ENCODE peak calls at places on chromosomes 2 and 18, in nine cellular contexts. U is OCI-LY7, J is IMR-90, G is SK-N-SH, Z is A673, A is A549, F is sigmoid colon, P is esophagus squamous epithelium, E is upper lobe of right lung. Q is an unnamed sample.

GRCh38 chr2:159094173-159094737 is 125.8 kb downstream of the TANC1 start:
- DNase-seq in U (no peak), J (peak; percentile 68), G (no peak), Z (no peak), A (no peak), F (peak; percentile 88), P (no peak), E (peak; percentile 65), Q (no peak)

GRCh38 chr2:97868986-97869721 is 126.6 kb downstream of the TMEM131 start:
- DNase-seq in U (no peak), J (peak; percentile 94), G (no peak), Z (peak; percentile 31), A (peak; percentile 85), F (no peak), P (no peak), E (no peak), Q (peak; percentile 86)

GRCh38 chr2:60167089-60167488 is 386.4 kb downstream of the BCL11A start:
- DNase-seq in U (no peak), J (no peak), G (no peak), Z (peak; percentile 1), A (no peak), F (no peak), P (no peak), E (no peak), Q (no peak)

GRCh38 chr2:67036446-67036845 is 360.7 kb upstream of the ETAA1 start:
- DNase-seq in U (no peak), J (peak; percentile 36), G (no peak), Z (no peak), A (no peak), F (no peak), P (no peak), E (no peak), Q (no peak)

GRCh38 chr2:218394298-218395089 is 5.2 kb upstream of the CTDSP1 start:
- DNase-seq in U (no peak), J (no peak), G (peak; percentile 16), Z (no peak), A (no peak), F (peak; percentile 76), P (no peak), E (no peak), Q (peak; percentile 63)

GRCh38 chr2:69211111-69211510 is 175.9 kb downstream of the GFPT1 start:
- DNase-seq in U (no peak), J (no peak), G (no peak), Z (no peak), A (no peak), F (no peak), P (no peak), E (no peak), Q (no peak)

GRCh38 chr2:189092936-189093335 is 86.6 kb downstream of the COL5A2 start:
- DNase-seq in U (no peak), J (peak; percentile 75), G (no peak), Z (no peak), A (no peak), F (peak; percentile 78), P (no peak), E (no peak), Q (peak; percentile 38)

GRCh38 chr2:1653956-1654695 is 90.2 kb downstream of the PXDN start:
- DNase-seq in U (no peak), J (peak; percentile 87), G (no peak), Z (no peak), A (no peak), F (no peak), P (no peak), E (no peak), Q (no peak)

GRCh38 chr2:47541848-47542450 is 139.0 kb downstream of the MSH2 start:
- DNase-seq in U (no peak), J (peak; percentile 18), G (no peak), Z (no peak), A (no peak), F (peak; percentile 41), P (no peak), E (peak; percentile 20), Q (no peak)

GRCh38 chr18:22189431-22189830 is 20.0 kb downstream of the GATA6 start:
- DNase-seq in U (no peak), J (no peak), G (no peak), Z (no peak), A (no peak), F (no peak), P (no peak), E (no peak), Q (no peak)

GRCh38 chr2:217552081-217552480 is 450.7 kb downstream of the TNS1 start:
- DNase-seq in U (no peak), J (no peak), G (no peak), Z (no peak), A (no peak), F (no peak), P (no peak), E (no peak), Q (no peak)

GRCh38 chr2:16374671-16375070 is 291.0 kb downstream of the CYRIA start:
- DNase-seq in U (no peak), J (no peak), G (no peak), Z (no peak), A (no peak), F (no peak), P (no peak), E (no peak), Q (no peak)

GRCh38 chr2:74197049-74197448 is 1.4 kb upstream of the MTHFD2 start:
- DNase-seq in U (no peak), J (no peak), G (no peak), Z (no peak), A (no peak), F (no peak), P (no peak), E (no peak), Q (no peak)

DNA sequence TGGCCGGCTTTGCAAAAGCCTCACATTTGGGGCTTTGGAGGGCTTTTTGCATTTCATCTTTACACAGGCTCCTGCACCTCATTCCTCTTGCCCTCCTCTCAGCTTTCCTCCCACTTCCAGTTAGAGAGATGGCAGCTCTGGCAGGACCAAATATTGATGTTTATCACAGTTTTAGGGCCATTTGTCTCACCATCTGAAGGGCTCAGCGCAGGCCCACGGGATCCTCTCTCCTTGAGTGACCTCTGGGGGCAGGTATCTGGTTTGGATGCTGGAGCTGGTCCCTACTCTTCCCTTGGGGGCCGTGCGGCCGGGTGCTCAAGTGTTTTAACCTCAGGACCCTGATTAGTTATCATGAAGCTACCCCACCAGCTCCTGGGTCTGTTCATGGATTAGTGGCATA is 19.9 kb downstream of the ATOH8 start:
- DNase-seq in U (no peak), J (no peak), G (peak; percentile 64), Z (no peak), A (no peak), F (no peak), P (no peak), E (no peak), Q (no peak)
- H3K27ac ChIP-seq in U (no peak overlapping the region), J (peak overlapping the region; percentile 88), G (peak overlapping the region; percentile 99), Z (peak overlapping the region; percentile 80), A (peak overlapping the region; percentile 82), F (peak overlapping the region; percentile 94), P (peak overlapping the region; percentile 57), E (peak overlapping the region; percentile 71), Q (peak overlapping the region; percentile 98)

GRCh38 chr2:19868224-19868623 is 33.6 kb downstream of the TTC32 start:
- DNase-seq in U (no peak), J (no peak), G (no peak), Z (no peak), A (no peak), F (no peak), P (no peak), E (no peak), Q (no peak)
- H3K4me3 ChIP-seq in U (no peak overlapping the region), J (no peak overlapping the region), G (no peak overlapping the region), Z (peak overlapping the region; percentile 35), A (no peak overlapping the region), F (peak overlapping the region; percentile 40), P (peak overlapping the region; percentile 25), E (peak overlapping the region; percentile 52), Q (peak overlapping the region; percentile 58)

DNA sequence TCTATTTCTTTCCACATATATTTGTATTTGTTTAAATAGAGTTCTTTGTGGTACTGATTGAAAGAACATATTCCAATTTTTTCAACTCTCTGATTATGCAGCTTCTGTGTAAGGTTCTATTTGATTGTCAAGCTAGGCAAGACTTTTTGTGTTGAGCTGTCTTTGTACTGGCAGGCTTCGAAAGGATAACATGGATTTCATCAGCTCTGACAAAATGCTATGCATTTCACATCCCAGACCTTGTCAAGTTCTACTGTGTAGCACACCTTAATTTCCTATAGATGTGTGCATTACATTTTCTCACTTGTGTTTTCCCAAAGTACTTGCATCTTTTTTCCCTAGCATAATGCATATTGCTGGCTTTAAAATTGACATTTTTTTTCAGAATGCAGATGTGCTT is 555.0 kb upstream of the GYPC start:
- DNase-seq in U (no peak), J (no peak), G (no peak), Z (no peak), A (no peak), F (no peak), P (no peak), E (no peak), Q (no peak)
- H3K9me3 ChIP-seq in U (no peaks in the 10 kb centered on the region), J (peaks cover 6% of the 10 kb centered on the region), G (no peaks in the 10 kb centered on the region), Z (peaks cover 7% of the 10 kb centered on the region), A (no peaks in the 10 kb centered on the region), F (peaks cover 4% of the 10 kb centered on the region), P (no peaks in the 10 kb centered on the region), E (no peaks in the 10 kb centered on the region), Q (no peaks in the 10 kb centered on the region)

GRCh38 chr2:191677091-191677645 is 768 bp upstream of the NABP1 start:
- DNase-seq in U (peak; percentile 39), J (peak; percentile 93), G (peak; percentile 31), Z (peak; percentile 74), A (peak; percentile 48), F (peak; percentile 82), P (peak; percentile 18), E (no peak), Q (no peak)

GRCh38 chr2:191679818-191680600 is 2.1 kb downstream of the NABP1 start:
- DNase-seq in U (peak; percentile 70), J (peak; percentile 93), G (no peak), Z (peak; percentile 53), A (peak; percentile 75), F (no peak), P (no peak), E (no peak), Q (no peak)

GRCh38 chr2:191677646-191678436 is at the start of gene NABP1:
- DNase-seq in U (peak; percentile 97), J (peak; percentile 97), G (peak; percentile 98), Z (peak; percentile 98), A (peak; percentile 97), F (peak; percentile 99), P (peak; percentile 89), E (peak; percentile 100), Q (peak; percentile 100)

GRCh38 chr2:191678437-191679110 is 638 bp downstream of the NABP1 start:
- DNase-seq in U (peak; percentile 71), J (no peak), G (peak; percentile 69), Z (peak; percentile 41), A (peak; percentile 61), F (peak; percentile 78), P (no peak), E (peak; percentile 86), Q (peak; percentile 77)

DNA sequence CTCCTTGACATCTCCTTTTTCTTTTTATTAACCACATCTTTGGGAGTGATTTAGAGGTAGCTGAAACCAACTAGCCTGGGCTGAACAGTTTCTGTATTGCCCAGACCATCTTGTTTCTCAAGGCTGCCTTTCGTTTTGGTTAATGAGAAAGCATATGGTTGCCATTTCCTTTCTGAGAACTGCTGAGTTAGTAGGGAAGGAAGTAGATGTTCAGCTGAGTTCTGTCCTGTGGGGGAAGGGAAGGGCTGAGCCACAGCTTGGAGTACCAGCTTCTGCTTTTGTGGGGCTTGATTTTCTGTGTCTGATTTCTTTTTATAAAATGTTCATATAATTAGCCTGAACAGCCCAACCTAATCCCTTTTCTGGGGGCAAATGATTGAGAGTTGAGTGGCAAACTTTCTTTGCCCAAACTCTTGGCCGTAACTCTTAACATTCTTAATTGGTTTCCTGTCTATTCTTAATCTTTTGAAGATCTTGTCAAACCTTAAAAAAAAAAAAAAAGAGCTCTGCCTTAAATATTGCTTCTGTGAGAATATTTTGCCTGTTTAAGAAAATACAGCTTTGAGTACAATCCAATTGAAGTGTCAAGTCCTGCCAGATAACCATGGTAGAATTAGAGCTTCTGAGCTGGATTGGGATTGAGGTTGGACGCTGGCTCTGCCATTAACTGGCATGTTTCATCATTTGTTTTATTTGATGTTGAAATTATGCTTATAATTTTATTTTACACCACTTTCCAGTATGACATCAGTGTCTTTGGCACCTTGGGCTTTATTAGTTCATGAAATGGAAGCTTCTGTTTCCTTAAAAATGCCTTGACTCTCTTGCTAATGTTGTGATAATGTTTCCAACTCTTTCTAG is 1.9 kb upstream of the NABP1 start:
- DNase-seq in U (peak; percentile 89), J (no peak), G (no peak), Z (peak; percentile 91), A (no peak), F (peak; percentile 71), P (peak; percentile 16), E (peak; percentile 64), Q (peak; percentile 55)
- H3K27ac ChIP-seq in U (peak overlapping the region; percentile 7), J (peak overlapping the region; percentile 23), G (no peak overlapping the region), Z (peak overlapping the region; percentile 91), A (no peak overlapping the region), F (peak overlapping the region; percentile 86), P (peak overlapping the region; percentile 95), E (peak overlapping the region; percentile 98), Q (no peak overlapping the region)

Q was measured in psoas muscle.